ENCODE peak calls at places on chromosomes 1 and 21, in six cellular contexts. T, F, C, J, Z and Q are unnamed samples.

GRCh38 chr1:960371-961131 is at the start of gene KLHL17:
- DNase-seq in Z (peak; percentile 46), C (peak; percentile 81), F (no peak), T (no peak), J (peak; percentile 80), Q (peak; percentile 62)

GRCh38 chr1:241323510-241323909 is 33.5 kb downstream of the RGS7 start:
- DNase-seq in J (peak; percentile 33), Z (no peak), F (no peak), T (no peak), C (no peak), Q (no peak)

GRCh38 chr21:42747267-42747701 is 93.9 kb downstream of the PDE9A start:
- DNase-seq in F (no peak), J (no peak), C (no peak), T (no peak), Z (no peak), Q (no peak)

GRCh38 chr1:44408181-44409018 is 3.3 kb downstream of the RNF220 start:
- DNase-seq in F (no peak), C (no peak), T (no peak), J (no peak), Z (no peak), Q (no peak)

GRCh38 chr1:184497962-184498723 is 111.3 kb downstream of the C1orf21 start:
- DNase-seq in F (no peak), C (no peak), J (no peak), Z (no peak), T (no peak), Q (no peak)

GRCh38 chr21:38661296-38662223 is 144.2 kb upstream of the ETS2 start:
- DNase-seq in F (no peak), C (peak; percentile 35), J (no peak), T (no peak), Z (peak; percentile 10), Q (no peak)

GRCh38 chr21:42353623-42354022 is 2.8 kb upstream of the TFF2 start:
- DNase-seq in C (no peak), Z (no peak), J (peak; percentile 16), T (no peak), F (no peak), Q (no peak)

GRCh38 chr1:117674521-117675400 is 68.9 kb downstream of the TENT5C start:
- DNase-seq in T (peak; percentile 19), C (no peak), F (no peak), Z (no peak), J (peak; percentile 77), Q (no peak)

GRCh38 chr21:42232176-42232825 is 13.4 kb downstream of the ABCG1 start:
- DNase-seq in Z (no peak), F (no peak), C (no peak), T (no peak), J (no peak), Q (no peak)

GRCh38 chr1:161071886-161072371 is 2.2 kb upstream of the ARHGAP30 start:
- DNase-seq in J (peak; percentile 74), Z (peak; percentile 46), T (peak; percentile 72), F (no peak), C (peak; percentile 65), Q (no peak)

GRCh38 chr1:236141447-236142357 is 637 bp upstream of the GPR137B start:
- DNase-seq in F (no peak), C (peak; percentile 47), Z (no peak), T (peak; percentile 55), J (peak; percentile 51), Q (no peak)

GRCh38 chr1:244435562-244436205 is 16.0 kb downstream of the ADSS2 start:
- DNase-seq in T (no peak), J (no peak), F (no peak), Z (no peak), C (no peak), Q (no peak)

GRCh38 chr1:200891774-200892157 is 2.9 kb upstream of the INAVA start:
- DNase-seq in Z (no peak), C (no peak), F (no peak), T (no peak), J (no peak), Q (no peak)
- TF ChIP-seq POLR2A in Z (no peak), C (no peak), F (no peak), T (no peak), J (no peak), Q (no peak)

DNA sequence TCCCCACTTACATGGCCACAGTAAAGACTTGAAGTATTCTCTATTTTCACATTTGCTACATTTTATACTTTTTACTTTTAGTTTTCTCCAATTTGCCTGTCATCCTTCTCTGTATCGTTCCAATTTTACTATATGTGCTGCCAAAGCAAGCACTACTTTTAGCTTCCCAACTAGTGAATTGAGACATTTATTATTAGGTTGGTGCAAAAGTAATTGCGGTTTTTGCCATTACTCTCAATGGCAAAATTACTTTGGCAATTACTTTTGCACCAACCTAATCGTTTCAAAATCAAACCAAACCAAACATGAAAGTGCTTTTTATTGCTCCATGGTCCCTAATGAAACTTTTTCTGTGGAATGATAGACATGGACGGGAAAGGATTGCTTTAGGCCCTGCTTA is 56.6 kb upstream of the ATF3 start:
- DNase-seq in Z (no peak), T (no peak), C (no peak), F (no peak), J (no peak), Q (no peak)
- H3K27ac ChIP-seq in Z (no peak overlapping the region), T (no peak overlapping the region), C (no peak overlapping the region), F (no peak overlapping the region), J (no peak overlapping the region), Q (no peak overlapping the region)

GRCh38 chr21:43961382-43961909 is 50.7 kb upstream of the TRAPPC10 start:
- DNase-seq in J (no peak), F (no peak), Z (no peak), C (no peak), T (no peak), Q (no peak)

GRCh38 chr21:43957629-43958362 is 54.3 kb upstream of the TRAPPC10 start:
- DNase-seq in T (no peak), Z (no peak), J (no peak), C (no peak), F (peak; percentile 77), Q (no peak)

GRCh38 chr21:43957128-43957571 is 55.0 kb upstream of the TRAPPC10 start:
- DNase-seq in J (no peak), Z (no peak), C (no peak), F (no peak), T (no peak), Q (no peak)

GRCh38 chr21:43958364-43959158 is 53.5 kb upstream of the TRAPPC10 start:
- DNase-seq in T (no peak), Z (no peak), C (no peak), F (peak; percentile 51), J (no peak), Q (no peak)

GRCh38 chr21:43959231-43960041 is 52.7 kb upstream of the TRAPPC10 start:
- DNase-seq in J (no peak), F (no peak), Z (no peak), C (no peak), T (no peak), Q (no peak)
- TF ChIP-seq POLR2A in J (no peak), F (peak; percentile 34), Z (no peak), C (no peak), T (no peak), Q (no peak)

GRCh38 chr1:94708299-94708685 is 111.9 kb upstream of the SLC44A3 start:
- DNase-seq in J (no peak), F (no peak), C (no peak), Z (no peak), T (no peak), Q (no peak)
- H3K27ac ChIP-seq in J (no peak overlapping the region), F (no peak overlapping the region), C (no peak overlapping the region), Z (no peak overlapping the region), T (no peak overlapping the region), Q (no peak overlapping the region)

DNA sequence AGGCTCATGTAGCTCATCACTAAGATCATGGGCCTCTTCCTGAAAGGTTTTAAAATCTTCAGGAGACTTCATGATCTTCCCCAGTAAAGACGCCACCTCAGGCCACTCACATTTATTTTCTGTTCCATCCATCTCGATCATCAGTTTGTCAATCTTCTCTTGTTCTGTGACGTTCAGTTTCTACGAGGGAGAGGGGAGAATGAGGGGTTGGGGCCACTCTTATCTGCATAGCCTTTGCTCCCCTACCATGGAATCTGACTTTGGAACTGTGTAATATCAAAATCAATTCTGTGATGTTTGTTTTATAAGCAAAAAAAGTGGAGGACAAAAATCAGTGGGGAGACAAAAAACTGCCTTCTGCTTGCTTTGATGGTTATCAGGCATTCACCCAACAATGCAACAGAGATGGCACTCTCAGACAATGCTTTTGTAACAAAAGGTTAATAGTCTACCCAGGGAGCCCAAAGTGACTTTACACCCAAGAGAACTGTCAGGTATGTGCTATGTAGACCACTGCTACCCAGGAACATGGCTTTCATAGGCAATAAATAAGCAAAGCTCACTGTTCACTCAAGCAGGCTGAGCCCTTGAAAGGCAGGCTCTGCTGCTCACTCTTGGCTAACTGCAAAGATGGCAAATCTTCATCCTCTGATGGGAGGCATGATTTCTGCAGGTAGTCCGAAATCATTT is 10.5 kb downstream of the ENO1 start:
- DNase-seq in J (no peak), F (no peak), C (no peak), Z (no peak), T (no peak), Q (no peak)
- TF ChIP-seq POLR2A in J (no peak), F (peak; percentile 60), C (no peak), Z (no peak), T (no peak), Q (no peak)

DNA sequence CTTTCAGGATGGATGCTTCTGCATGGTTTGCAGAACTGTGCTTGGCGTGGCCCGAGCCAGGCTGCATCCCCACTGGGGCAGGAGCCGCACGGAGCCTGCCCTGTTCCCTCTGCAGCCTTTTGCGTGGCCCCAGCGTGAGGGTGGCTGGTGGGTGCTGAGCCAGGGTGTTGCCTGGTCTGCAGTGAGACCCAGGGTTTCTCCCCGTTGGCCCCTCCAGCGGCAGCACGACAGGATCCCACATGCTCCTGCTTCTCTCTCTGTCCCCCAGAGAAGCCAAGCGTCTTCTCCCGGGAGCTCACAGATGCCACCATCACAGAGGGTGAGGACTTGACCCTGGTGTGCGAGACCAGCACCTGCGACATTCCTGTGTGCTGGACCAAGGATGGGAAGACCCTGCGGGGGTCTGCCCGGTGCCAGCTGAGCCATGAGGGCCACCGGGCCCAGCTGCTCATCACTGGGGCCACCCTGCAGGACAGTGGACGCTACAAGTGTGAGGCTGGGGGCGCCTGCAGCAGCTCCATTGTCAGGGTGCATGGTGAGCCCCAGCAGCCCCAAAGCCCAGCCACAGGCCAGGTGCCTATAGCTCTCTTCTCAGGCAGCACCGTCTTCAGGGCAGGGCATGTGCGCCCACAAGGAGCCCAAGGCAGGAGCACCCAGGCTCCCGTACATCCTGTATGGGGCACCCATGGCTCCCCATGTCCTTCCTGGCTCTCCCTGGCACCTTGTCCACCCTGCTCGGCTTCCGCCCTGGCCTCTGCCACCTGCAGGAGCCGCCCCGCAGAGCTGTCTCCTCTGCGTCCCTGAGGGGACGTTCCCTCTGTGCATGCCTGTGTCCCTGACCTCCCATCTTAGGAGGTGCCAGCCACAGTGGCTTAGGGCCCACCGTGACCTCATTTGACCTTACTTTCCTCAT is 78.9 kb downstream of the OBSCN start:
- DNase-seq in J (no peak), F (no peak), T (no peak), Z (no peak), C (no peak), Q (no peak)
- H3K27ac ChIP-seq in J (no peak overlapping the region), F (no peak overlapping the region), T (no peak overlapping the region), Z (no peak overlapping the region), C (no peak overlapping the region), Q (no peak overlapping the region)